ENCODE peak calls at places on chromosomes 4 and X, in nine cellular contexts. F is DND-41; E is A549; N is posterior cingulate gyrus; I is nephron progenitor cell; U is mesothelial cell of epicardium; K is non-pigmented ciliary epithelial cell; X is CD4-positive, alpha-beta T cell; S is H4. O is an unnamed sample.

GRCh38 chrX:139203681-139204575 is 326.6 kb upstream of the F9 start:
- DNase-seq in F (no peak), E (no peak), N (no peak), I (peak), U (peak), K (no peak), X (no peak), S (no peak), O (no peak)

GRCh38 chrX:154059231-154059630 is 38.3 kb downstream of the MECP2 start:
- DNase-seq in F (no peak), E (no peak), N (no peak), I (no peak), U (no peak), K (no peak), X (no peak), S (no peak), O (no peak)

GRCh38 chrX:69746051-69746450 is 130.1 kb downstream of the EDA start:
- DNase-seq in F (no peak), E (no peak), N (no peak), I (no peak), U (no peak), K (no peak), X (no peak), S (no peak), O (no peak)

GRCh38 chr4:99828477-99828876 is 11.8 kb downstream of the DAPP1 start:
- DNase-seq in F (no peak), E (no peak), N (no peak), I (no peak), U (no peak), K (no peak), X (no peak), S (no peak), O (no peak)

GRCh38 chr4:109887071-109887470 is 25.6 kb upstream of the EGF start:
- DNase-seq in F (no peak), E (no peak), N (no peak), I (no peak), U (no peak), K (no peak), X (no peak), S (no peak), O (no peak)

GRCh38 chr4:1207157-1207470 is 34.7 kb upstream of the SPON2 start:
- DNase-seq in F (no peak), E (no peak), N (no peak), I (no peak), U (no peak), K (no peak), X (no peak), S (no peak), O (no peak)

GRCh38 chr4:158302076-158302866 is 92.0 kb downstream of the TMEM144 start:
- DNase-seq in F (no peak), E (no peak), N (no peak), I (no peak), U (no peak), K (peak), X (no peak), S (no peak), O (no peak)

GRCh38 chr4:173494013-173494970 is 35.7 kb downstream of the HAND2 start:
- DNase-seq in F (peak), E (peak), N (peak), I (peak), U (no peak), K (no peak), X (peak), S (peak), O (peak)

GRCh38 chr4:71074452-71075299 is 81.2 kb downstream of the DCK start:
- DNase-seq in F (no peak), E (no peak), N (no peak), I (no peak), U (no peak), K (peak), X (no peak), S (no peak), O (peak)

GRCh38 chr4:82677327-82677726 is 115.5 kb upstream of the TMEM150C start:
- DNase-seq in F (no peak), E (no peak), N (no peak), I (no peak), U (peak), K (no peak), X (no peak), S (no peak), O (no peak)

GRCh38 chr4:155805016-155805415 is 46.2 kb downstream of the GUCY1B1 start:
- DNase-seq in F (no peak), E (no peak), N (no peak), I (no peak), U (no peak), K (no peak), X (no peak), S (no peak), O (no peak)

GRCh38 chrX:136646602-136647239 is 1.2 kb upstream of the CD40LG start:
- DNase-seq in F (no peak), E (no peak), N (no peak), I (no peak), U (no peak), K (no peak), X (no peak), S (no peak), O (no peak)

GRCh38 chr4:140876597-140877364 is 120.6 kb upstream of the TBC1D9 start:
- DNase-seq in F (no peak), E (no peak), N (no peak), I (no peak), U (no peak), K (no peak), X (no peak), S (no peak), O (no peak)